ENCODE peak calls at places on chromosomes 6 and 20, in eight cellular contexts. Y is immature natural killer cell, G is T47D, Z is tibial artery, K is HFFc6, B is left cardiac atrium, C is H7, U is NCI-H1417. I is an unnamed sample.

GRCh38 chr6:21349834-21350233 is 243.7 kb upstream of the SOX4 start:
- DNase-seq in K (no peak), G (no peak), C (no peak), U (no peak), Y (no peak), Z (no peak), B (no peak), I (no peak)

GRCh38 chr6:25963426-25964123 is 973 bp downstream of the TRIM38 start:
- DNase-seq in Y (no peak), C (peak; percentile 52), Z (no peak), B (no peak), K (no peak), U (no peak), G (peak; percentile 78), I (no peak)

GRCh38 chr20:57398231-57398821 is 7.1 kb downstream of the RBM38 start:
- DNase-seq in Y (peak; percentile 97), Z (no peak), K (no peak), B (peak; percentile 57), C (peak; percentile 50), U (no peak), G (no peak), I (no peak)

GRCh38 chr20:921020-921419 is 4.9 kb upstream of the ANGPT4 start:
- DNase-seq in Z (no peak), G (no peak), C (no peak), U (no peak), Y (no peak), K (no peak), B (no peak), I (no peak)

GRCh38 chr6:27512525-27512924 is 39.6 kb upstream of the ZNF184 start:
- DNase-seq in Z (no peak), B (no peak), Y (no peak), C (no peak), K (no peak), G (no peak), U (no peak), I (no peak)

GRCh38 chr6:144219056-144219685 is 66.0 kb upstream of the UTRN start:
- DNase-seq in K (peak; percentile 66), C (peak; percentile 42), Z (no peak), G (peak; percentile 52), B (no peak), Y (peak; percentile 41), U (peak; percentile 28), I (no peak)

GRCh38 chr6:48111575-48111974 is 578 bp upstream of the PTCHD4 start:
- DNase-seq in Y (no peak), B (no peak), Z (no peak), K (no peak), U (no peak), C (no peak), G (no peak), I (no peak)

GRCh38 chr6:30163090-30163917 is at the start of gene TRIM15:
- DNase-seq in C (no peak), K (no peak), Z (no peak), U (no peak), G (peak; percentile 20), B (no peak), Y (no peak), I (no peak)

GRCh38 chr20:56634735-56635422 is 5.8 kb downstream of the TFAP2C start:
- DNase-seq in Z (no peak), Y (no peak), C (peak; percentile 66), B (no peak), G (no peak), K (no peak), U (no peak), I (no peak)

GRCh38 chr6:44086931-44087574 is 40.2 kb downstream of the MRPL14 start:
- DNase-seq in Y (no peak), B (peak; percentile 54), U (no peak), Z (no peak), G (peak; percentile 79), C (no peak), K (no peak), I (no peak)

GRCh38 chr20:49392745-49393144 is 89.7 kb downstream of the KCNB1 start:
- DNase-seq in G (no peak), Y (no peak), Z (no peak), C (no peak), K (no peak), B (no peak), U (no peak), I (no peak)

GRCh38 chr6:74182992-74183391 is 487.0 kb downstream of the CD109 start:
- DNase-seq in Z (no peak), U (peak; percentile 15), G (no peak), B (no peak), C (no peak), Y (no peak), K (no peak), I (no peak)

GRCh38 chr6:25006565-25007001 is 70.8 kb upstream of the RIPOR2 start:
- DNase-seq in B (peak; percentile 58), Y (no peak), C (no peak), U (no peak), G (peak; percentile 35), K (peak; percentile 6), Z (peak; percentile 77), I (no peak)

GRCh38 chr20:53623454-53624206 is 30.0 kb upstream of the ZNF217 start:
- DNase-seq in G (peak; percentile 82), C (peak; percentile 74), K (peak; percentile 72), Y (no peak), B (peak; percentile 74), Z (peak; percentile 83), U (peak; percentile 19), I (no peak)